ENCODE peak calls at places on chromosomes 7 and 10, in nine cellular contexts. L is NCI-H1105, D is T-helper 9 cell, Q is NCI-H187 treated with DMSO at 0.1 percent for 48 hours, V is Calu3, F is NCI-H2171, A is H54, S is NCI-H2081, O is neural crest cell. G is an unnamed sample.
A peak's percentile ranks its signal among the peaks of the same experiment; 100 is the strongest.

GRCh38 chr7:132097550-132098134 is 478.6 kb downstream of the PLXNA4 start:
- DNase-seq in L (no peak), Q (no peak), V (no peak), O (no peak), S (no peak), F (peak; percentile 81), D (no peak), A (no peak), G (no peak)

GRCh38 chr10:1328951-1329614 is 272.9 kb downstream of the WDR37 start:
- DNase-seq in V (no peak), O (no peak), F (no peak), A (no peak), S (no peak), Q (no peak), D (no peak), L (no peak), G (no peak)

GRCh38 chr10:134205-134742 is 981 bp upstream of the ZMYND11 start:
- DNase-seq in F (no peak), V (no peak), S (no peak), O (peak; percentile 19), L (no peak), D (peak; percentile 8), A (no peak), Q (no peak), G (peak; percentile 56)

GRCh38 chr10:43857206-43857952 is 208.7 kb upstream of the ZNF32 start:
- DNase-seq in D (no peak), S (no peak), O (no peak), F (no peak), A (peak; percentile 61), L (no peak), V (no peak), Q (no peak), G (no peak)

GRCh38 chr7:99132922-99133321 is 11.0 kb downstream of the SMURF1 start:
- DNase-seq in V (no peak), Q (no peak), F (no peak), S (no peak), A (no peak), D (no peak), L (no peak), O (no peak), G (no peak)

GRCh38 chr7:96499532-96499931 is 177.6 kb upstream of the SLC25A13 start:
- DNase-seq in O (no peak), F (no peak), Q (no peak), L (no peak), V (no peak), D (no peak), S (no peak), A (no peak), G (peak; percentile 54)

GRCh38 chr7:45682358-45682735 is 108.2 kb downstream of the ADCY1 start:
- DNase-seq in V (no peak), S (no peak), A (no peak), Q (no peak), L (no peak), F (no peak), D (no peak), O (no peak), G (no peak)

GRCh38 chr7:134699871-134700270 is 53.2 kb downstream of the BPGM start:
- DNase-seq in Q (no peak), V (no peak), A (no peak), F (no peak), O (no peak), S (no peak), L (no peak), D (no peak), G (no peak)

GRCh38 chr7:139680676-139681462 is 96.9 kb downstream of the HIPK2 start:
- DNase-seq in L (no peak), A (peak; percentile 74), F (no peak), S (no peak), O (no peak), V (peak; percentile 63), Q (peak; percentile 50), D (no peak), G (no peak)

GRCh38 chr7:74482629-74483401 is 29.1 kb downstream of the GTF2IRD1 start:
- DNase-seq in A (peak; percentile 63), L (no peak), D (no peak), S (no peak), V (no peak), Q (no peak), O (no peak), F (no peak), G (no peak)

GRCh38 chr7:84914598-84914997 is 272.3 kb downstream of the SEMA3D start:
- DNase-seq in V (no peak), L (no peak), F (no peak), S (no peak), O (no peak), Q (no peak), A (no peak), D (no peak), G (peak; percentile 60)

GRCh38 chr10:43226441-43226840 is 40.4 kb downstream of the RASGEF1A start:
- DNase-seq in F (no peak), V (no peak), Q (no peak), D (no peak), L (no peak), S (no peak), A (no peak), O (no peak), G (no peak)

GRCh38 chr7:69910150-69910549 is 311.9 kb downstream of the AUTS2 start:
- DNase-seq in L (no peak), F (no peak), O (no peak), A (no peak), V (no peak), Q (no peak), S (no peak), D (no peak), G (no peak)

GRCh38 chr7:116329845-116330503 is 119.6 kb downstream of the TES start:
- DNase-seq in L (no peak), D (no peak), A (no peak), O (no peak), S (no peak), F (no peak), Q (no peak), V (no peak), G (no peak)

GRCh38 chr7:155739538-155740140 is 72.6 kb downstream of the SHH start:
- DNase-seq in Q (no peak), D (no peak), A (no peak), V (no peak), O (no peak), S (no peak), F (no peak), L (no peak), G (no peak)

GRCh38 chr10:113961261-113961938 is 82.3 kb upstream of the ADRB1 start:
- DNase-seq in S (peak; percentile 3), Q (no peak), L (no peak), A (no peak), V (no peak), D (peak; percentile 56), F (no peak), O (no peak), G (peak; percentile 92)

GRCh38 chr7:20183086-20183485 is 34.1 kb downstream of the MACC1 start:
- DNase-seq in V (no peak), O (no peak), S (no peak), Q (no peak), A (no peak), F (no peak), L (no peak), D (no peak), G (no peak)

GRCh38 chr7:80231719-80232118 is 97.1 kb downstream of the GNAI1 start:
- DNase-seq in O (no peak), A (no peak), D (no peak), V (no peak), S (no peak), Q (no peak), L (no peak), F (no peak), G (no peak)

GRCh38 chr7:159070422-159071148 is 74.1 kb downstream of the VIPR2 start:
- DNase-seq in L (no peak), V (no peak), F (no peak), O (no peak), Q (no peak), A (no peak), S (no peak), D (no peak), G (no peak)

GRCh38 chr10:58577394-58577793 is 64.7 kb downstream of the BICC1 start:
- DNase-seq in O (no peak), S (no peak), A (no peak), V (no peak), Q (no peak), L (no peak), F (no peak), D (no peak), G (no peak)

GRCh38 chr7:55983537-55983936 is 19.2 kb downstream of the NIPSNAP2 start:
- DNase-seq in F (no peak), A (no peak), Q (no peak), D (no peak), S (no peak), V (no peak), O (no peak), L (no peak), G (no peak)

GRCh38 chr10:110044681-110045080 is 36.9 kb downstream of the ADD3 start:
- DNase-seq in D (no peak), Q (no peak), V (no peak), A (no peak), S (no peak), F (no peak), O (no peak), L (no peak), G (no peak)

GRCh38 chr7:67414858-67415257 is 418.2 kb downstream of the TYW1 start:
- DNase-seq in D (no peak), F (no peak), O (no peak), S (no peak), A (no peak), L (no peak), V (no peak), Q (no peak), G (no peak)

GRCh38 chr7:1134951-1135350 is 25.0 kb downstream of the ZFAND2A start:
- DNase-seq in V (no peak), D (no peak), L (no peak), O (no peak), S (no peak), A (no peak), F (no peak), Q (no peak), G (no peak)

GRCh38 chr7:69654381-69654780 is 56.1 kb downstream of the AUTS2 start:
- DNase-seq in L (peak; percentile 47), D (no peak), Q (no peak), V (no peak), S (peak; percentile 38), O (no peak), F (no peak), A (no peak), G (peak; percentile 89)

GRCh38 chr7:158474488-158474887 is 113.1 kb downstream of the PTPRN2 start:
- DNase-seq in F (no peak), O (no peak), V (no peak), A (no peak), L (no peak), D (no peak), S (no peak), Q (no peak), G (no peak)